ENCODE peak calls at places on chromosomes 4 and X, in eight cellular contexts. L, O, I, M, Y, Q, E and B are unnamed samples.

GRCh38 chr4:99052902-99053301 is 35.7 kb downstream of the ADH5 start:
- DNase-seq in L (no peak), O (no peak), I (no peak), M (no peak), Y (no peak), Q (no peak), E (no peak), B (no peak)

GRCh38 chr4:8427761-8428287 is 12.7 kb downstream of the ACOX3 start:
- DNase-seq in L (no peak), O (no peak), I (no peak), M (peak), Y (peak), Q (no peak), E (no peak), B (no peak)

GRCh38 chr4:138522366-138522765 is 280.2 kb upstream of the SLC7A11 start:
- DNase-seq in L (no peak), O (no peak), I (peak), M (no peak), Y (no peak), Q (no peak), E (no peak), B (no peak)

GRCh38 chr4:21507439-21507838 is 441.1 kb downstream of the KCNIP4 start:
- DNase-seq in L (no peak), O (no peak), I (no peak), M (no peak), Y (no peak), Q (no peak), E (no peak), B (no peak)

GRCh38 chrX:141469469-141469868 is 115.1 kb downstream of the SPANXA1 start:
- DNase-seq in L (no peak), O (no peak), I (no peak), M (no peak), Y (no peak), Q (no peak), E (no peak), B (no peak)

GRCh38 chrX:120741452-120741851 is 111.6 kb upstream of the C1GALT1C1 start:
- DNase-seq in L (no peak), O (no peak), I (no peak), M (no peak), Y (no peak), Q (no peak), E (no peak), B (no peak)

GRCh38 chrX:123854329-123854728 is 5.5 kb upstream of the XIAP start:
- DNase-seq in L (no peak), O (no peak), I (no peak), M (no peak), Y (no peak), Q (no peak), E (no peak), B (no peak)

GRCh38 chr4:149933883-149934282 is 118.2 kb upstream of the IQCM start:
- DNase-seq in L (no peak), O (no peak), I (no peak), M (no peak), Y (no peak), Q (no peak), E (no peak), B (no peak)

GRCh38 chr4:48127231-48127881 is 6.7 kb downstream of the TXK start:
- DNase-seq in L (peak), O (no peak), I (no peak), M (no peak), Y (no peak), Q (no peak), E (no peak), B (no peak)

GRCh38 chrX:21934414-21934813 is 6.1 kb upstream of the SMS start:
- DNase-seq in L (no peak), O (no peak), I (no peak), M (no peak), Y (no peak), Q (no peak), E (no peak), B (no peak)

GRCh38 chrX:21943460-21944135 is 3.1 kb downstream of the SMS start:
- DNase-seq in L (no peak), O (no peak), I (peak), M (no peak), Y (no peak), Q (no peak), E (no peak), B (no peak)

GRCh38 chrX:21944136-21944615 is 3.7 kb downstream of the SMS start:
- DNase-seq in L (no peak), O (no peak), I (no peak), M (no peak), Y (no peak), Q (no peak), E (no peak), B (no peak)

DNA sequence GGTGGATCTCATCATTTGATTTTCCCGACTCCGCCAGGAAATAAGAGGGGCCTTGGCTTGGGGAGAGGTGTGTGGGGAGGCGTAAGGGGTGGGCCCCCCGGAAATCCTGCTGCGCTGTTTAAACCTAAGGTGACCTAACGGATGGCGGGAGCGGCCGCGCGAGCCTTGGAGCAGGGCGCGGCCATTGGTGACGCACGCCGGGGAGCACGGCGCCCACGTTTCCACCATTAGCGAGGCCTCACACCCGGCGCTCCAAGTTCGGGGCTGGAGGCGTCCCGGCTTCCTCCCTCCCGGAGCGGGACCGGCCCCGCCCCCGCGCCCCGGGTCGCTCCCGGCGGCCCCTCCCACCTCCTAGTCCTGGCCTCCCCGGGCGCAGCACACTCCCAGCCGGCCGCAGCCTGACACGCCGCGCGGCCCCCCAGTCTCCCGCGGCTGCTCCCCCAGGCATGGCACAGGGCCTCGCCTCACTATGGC is at the start of gene SMS:
- DNase-seq in L (peak), O (peak), I (no peak), M (peak), Y (peak), Q (peak), E (no peak), B (no peak)
- TF ChIP-seq POLR2A in L (peak), O (peak), I (peak), M (no peak), Y (peak), Q (peak), E (peak), B (peak)

GRCh38 chr4:105896461-105896939 is 1.2 kb downstream of the NPNT start:
- DNase-seq in L (no peak), O (peak), I (no peak), M (no peak), Y (no peak), Q (no peak), E (no peak), B (no peak)

GRCh38 chr4:105895609-105896460 is 564 bp downstream of the NPNT start:
- DNase-seq in L (peak), O (peak), I (no peak), M (peak), Y (no peak), Q (peak), E (no peak), B (no peak)

GRCh38 chr4:105894570-105895323 is 524 bp upstream of the NPNT start:
- DNase-seq in L (peak), O (peak), I (peak), M (no peak), Y (no peak), Q (no peak), E (no peak), B (no peak)

GRCh38 chr4:105896984-105897760 is 1.9 kb downstream of the NPNT start:
- DNase-seq in L (no peak), O (no peak), I (no peak), M (no peak), Y (no peak), Q (no peak), E (no peak), B (no peak)

DNA sequence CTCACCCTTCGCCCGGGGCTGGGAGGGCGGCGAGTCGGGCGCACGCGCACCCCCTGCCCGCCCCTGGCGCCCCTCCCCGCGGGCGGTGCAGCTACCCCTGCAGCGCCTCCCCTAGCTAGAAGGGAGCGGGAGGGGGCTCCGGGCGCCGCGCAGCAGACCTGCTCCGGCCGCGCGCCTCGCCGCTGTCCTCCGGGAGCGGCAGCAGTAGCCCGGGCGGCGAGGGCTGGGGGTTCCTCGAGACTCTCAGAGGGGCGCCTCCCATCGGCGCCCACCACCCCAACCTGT is at the start of gene NPNT:
- DNase-seq in L (no peak), O (peak), I (no peak), M (no peak), Y (no peak), Q (no peak), E (no peak), B (no peak)
- TF ChIP-seq POLR2A in L (peak), O (no peak), I (no peak), M (no peak), Y (no peak), Q (peak), E (no peak), B (no peak)

GRCh38 chr4:152348670-152349069 is 187.2 kb downstream of the FBXW7 start:
- DNase-seq in L (no peak), O (no peak), I (no peak), M (no peak), Y (no peak), Q (no peak), E (no peak), B (no peak)

GRCh38 chr4:152352215-152352614 is 183.7 kb downstream of the FBXW7 start:
- DNase-seq in L (no peak), O (no peak), I (no peak), M (no peak), Y (no peak), Q (no peak), E (no peak), B (no peak)

GRCh38 chr4:152356428-152357034 is 179.4 kb downstream of the FBXW7 start:
- DNase-seq in L (no peak), O (no peak), I (no peak), M (no peak), Y (no peak), Q (no peak), E (no peak), B (no peak)

GRCh38 chr4:152351080-152351479 is 184.8 kb downstream of the FBXW7 start:
- DNase-seq in L (no peak), O (no peak), I (no peak), M (no peak), Y (no peak), Q (no peak), E (no peak), B (no peak)

DNA sequence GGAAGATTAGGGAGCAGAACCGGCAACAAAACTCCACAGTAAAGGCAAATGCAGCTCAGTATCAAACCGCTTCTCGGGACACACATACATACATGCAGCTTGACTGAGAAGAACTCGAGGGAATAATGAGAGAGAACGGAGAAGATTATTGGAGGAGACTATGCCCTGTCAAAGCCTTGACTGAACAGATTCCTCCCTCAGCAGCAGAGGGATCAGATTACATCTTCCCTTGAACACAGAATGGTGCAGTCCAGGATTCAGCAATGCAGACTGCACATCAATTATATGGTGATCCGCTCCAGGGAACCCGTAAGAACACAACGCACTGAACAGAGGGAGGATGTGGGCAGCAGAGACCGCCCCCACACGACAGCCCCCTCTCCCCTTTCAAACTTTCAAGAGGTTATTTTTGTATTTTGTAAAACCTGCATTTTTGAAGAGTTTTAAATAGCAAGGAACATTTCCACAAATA is 183.2 kb downstream of the FBXW7 start:
- DNase-seq in L (peak), O (no peak), I (peak), M (peak), Y (peak), Q (peak), E (no peak), B (peak)
- TF ChIP-seq POLR2A in L (peak), O (no peak), I (no peak), M (no peak), Y (peak), Q (peak), E (no peak), B (no peak)

GRCh38 chrX:154513662-154514204 is 2.3 kb downstream of the FAM3A start:
- DNase-seq in L (no peak), O (no peak), I (no peak), M (no peak), Y (no peak), Q (no peak), E (no peak), B (no peak)

GRCh38 chrX:154512879-154513553 is 3.0 kb downstream of the FAM3A start:
- DNase-seq in L (no peak), O (no peak), I (no peak), M (no peak), Y (no peak), Q (no peak), E (no peak), B (no peak)

GRCh38 chrX:154516655-154517100 is 646 bp upstream of the FAM3A start:
- DNase-seq in L (no peak), O (no peak), I (no peak), M (no peak), Y (peak), Q (peak), E (no peak), B (no peak)

GRCh38 chrX:154517101-154517781 is 1.2 kb upstream of the FAM3A start:
- DNase-seq in L (no peak), O (no peak), I (no peak), M (no peak), Y (no peak), Q (peak), E (no peak), B (no peak)

DNA sequence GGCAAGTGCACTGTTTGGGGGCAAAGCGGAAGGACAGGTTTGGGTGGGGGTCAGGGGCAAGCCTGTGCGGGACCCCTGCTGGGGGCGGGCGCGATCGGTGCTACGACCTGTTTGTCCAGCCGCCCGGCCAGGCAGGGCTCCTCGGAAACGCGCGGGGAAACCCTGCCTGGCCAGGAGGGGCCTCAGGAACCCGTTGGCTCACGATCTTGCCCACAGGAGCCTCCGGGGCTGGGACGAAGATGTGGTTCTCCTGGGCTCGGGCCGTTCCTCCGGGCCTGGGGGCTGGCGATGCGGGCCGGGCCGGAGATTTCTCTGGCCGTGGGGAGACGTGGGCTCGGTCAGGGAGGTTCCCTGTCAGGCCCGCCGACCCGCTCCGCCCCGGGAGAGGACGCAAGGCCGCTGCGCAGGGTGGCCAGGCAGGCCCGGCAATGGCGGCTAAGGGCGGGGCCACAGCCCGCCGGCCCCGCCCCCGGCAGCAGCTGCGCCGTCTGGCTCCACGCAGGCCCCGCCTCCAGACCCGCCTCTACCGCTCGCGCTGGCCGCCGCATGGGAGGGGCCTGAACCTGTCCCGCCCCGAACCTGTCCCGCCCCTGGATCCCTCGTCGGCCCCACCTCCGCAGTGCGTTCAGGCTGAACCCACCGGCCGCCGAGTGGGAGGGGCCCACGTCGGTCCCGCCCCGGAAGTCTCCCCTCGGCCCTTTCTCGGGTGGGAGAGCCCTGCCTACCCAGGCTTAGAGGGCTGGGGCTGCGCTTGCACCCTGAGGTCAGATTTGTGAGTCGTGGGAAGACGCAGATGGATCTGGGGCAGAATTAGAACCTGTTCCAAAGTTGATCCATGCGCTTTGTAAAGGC is at the start of gene FAM3A:
- DNase-seq in L (peak), O (peak), I (peak), M (peak), Y (peak), Q (peak), E (peak), B (no peak)
- TF ChIP-seq POLR2A in L (peak), O (peak), I (peak), M (no peak), Y (peak), Q (peak), E (peak), B (peak)

GRCh38 chrX:40644821-40645358 is 2.5 kb downstream of the CXorf38 start:
- DNase-seq in L (peak), O (peak), I (no peak), M (no peak), Y (peak), Q (peak), E (no peak), B (no peak)
- TF ChIP-seq POLR2A in L (no peak), O (no peak), I (no peak), M (no peak), Y (no peak), Q (no peak), E (no peak), B (no peak)

DNA sequence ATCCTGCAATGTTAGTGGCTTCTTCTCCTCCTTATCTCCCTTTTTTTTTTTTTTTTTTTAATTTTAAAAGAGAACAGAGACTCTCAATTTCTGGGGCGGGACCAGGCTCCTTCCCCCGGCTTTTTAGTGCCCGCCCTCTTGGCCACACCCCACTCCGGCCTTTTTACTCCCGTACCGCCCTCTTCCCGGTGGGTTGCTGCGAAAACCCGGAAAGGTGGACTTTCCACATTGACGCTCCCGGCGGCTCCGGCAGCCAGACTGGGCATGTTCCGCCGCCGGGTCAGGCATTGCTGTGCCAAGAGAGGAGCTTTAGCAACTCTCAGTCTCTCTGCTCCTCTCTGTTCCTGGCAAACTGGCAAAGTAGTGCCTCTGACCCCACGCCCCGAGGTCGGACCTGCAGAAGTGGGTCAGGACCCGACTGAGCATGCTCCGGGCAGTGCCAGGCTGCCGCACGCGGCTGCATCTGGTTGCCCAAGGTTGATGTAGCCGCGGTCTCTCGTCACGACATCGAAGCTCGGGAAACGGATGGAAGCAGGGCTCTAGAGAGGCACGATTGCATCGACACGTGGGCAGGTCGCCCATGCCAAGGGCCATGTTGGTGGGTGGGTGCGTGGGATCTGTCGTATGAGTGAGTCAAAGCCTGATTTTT is 1.1 kb upstream of the MFAP3L start:
- DNase-seq in L (peak), O (peak), I (peak), M (peak), Y (peak), Q (peak), E (peak), B (peak)
- TF ChIP-seq POLR2A in L (peak), O (no peak), I (no peak), M (no peak), Y (peak), Q (peak), E (peak), B (no peak)